ENCODE peak calls at places on chromosomes 7 and 10, in five cellular contexts. E is AG10803, T is A549, K is Panc1, Y is heart left ventricle. D is an unnamed sample.

GRCh38 chr7:47520408-47520807 is 61.5 kb downstream of the TNS3 start:
- DNase-seq in T (no peak), E (peak), K (no peak), Y (peak), D (peak)

GRCh38 chr10:76491216-76491615 is 1059.8 kb downstream of the LRMDA start:
- DNase-seq in Y (no peak), T (no peak), E (no peak), K (no peak), D (no peak)

GRCh38 chr7:133315332-133316040 is 62.6 kb downstream of the EXOC4 start:
- DNase-seq in K (no peak), E (peak), Y (no peak), T (no peak), D (peak)

GRCh38 chr10:15313844-15314243 is 57.2 kb downstream of the FAM171A1 start:
- DNase-seq in E (no peak), T (no peak), K (no peak), Y (peak), D (no peak)

GRCh38 chr10:50988792-50989191 is 85.5 kb upstream of the PRKG1 start:
- DNase-seq in E (peak), T (peak), K (no peak), Y (no peak), D (peak)

GRCh38 chr7:34087892-34088891 is 182.9 kb downstream of the BMPER start:
- DNase-seq in Y (no peak), T (peak), K (no peak), E (peak), D (peak)

GRCh38 chr7:116211913-116212596 is 1.7 kb downstream of the TES start:
- DNase-seq in Y (no peak), K (no peak), T (no peak), E (no peak), D (no peak)

GRCh38 chr10:63256047-63256773 is 123.1 kb downstream of the NRBF2 start:
- DNase-seq in T (no peak), K (no peak), Y (no peak), E (peak), D (peak)

GRCh38 chr10:133277993-133278576 is 1.4 kb upstream of the ADAM8 start:
- DNase-seq in T (no peak), Y (no peak), E (no peak), K (no peak), D (no peak)

GRCh38 chr10:79264942-79265341 is 82.3 kb upstream of the PPIF start:
- DNase-seq in K (no peak), T (no peak), E (no peak), Y (no peak), D (peak)

GRCh38 chr10:123027861-123028260 is 19.1 kb downstream of the ACADSB start:
- DNase-seq in T (no peak), Y (no peak), K (no peak), E (peak), D (peak)

GRCh38 chr10:103985726-103986125 is 18.8 kb downstream of the SLK start:
- DNase-seq in K (no peak), Y (no peak), E (no peak), T (no peak), D (peak)

GRCh38 chr10:90912176-90912575 is 8.7 kb downstream of the ANKRD1 start:
- DNase-seq in Y (no peak), T (no peak), K (no peak), E (no peak), D (no peak)

GRCh38 chr7:96667026-96667425 is 42.6 kb downstream of the SEM1 start:
- DNase-seq in K (no peak), Y (no peak), T (no peak), E (no peak), D (no peak)

GRCh38 chr7:144437370-144438191 is 34.1 kb upstream of the NOBOX start:
- DNase-seq in K (peak), Y (peak), T (peak), E (peak), D (peak)

GRCh38 chr7:63789378-63790176 is 209.1 kb upstream of the ZNF722 start:
- DNase-seq in K (no peak), T (no peak), E (no peak), Y (peak), D (peak)

GRCh38 chr10:51073461-51074237 is 638 bp upstream of the PRKG1 start:
- DNase-seq in E (peak), K (no peak), T (no peak), Y (peak), D (no peak)

DNA sequence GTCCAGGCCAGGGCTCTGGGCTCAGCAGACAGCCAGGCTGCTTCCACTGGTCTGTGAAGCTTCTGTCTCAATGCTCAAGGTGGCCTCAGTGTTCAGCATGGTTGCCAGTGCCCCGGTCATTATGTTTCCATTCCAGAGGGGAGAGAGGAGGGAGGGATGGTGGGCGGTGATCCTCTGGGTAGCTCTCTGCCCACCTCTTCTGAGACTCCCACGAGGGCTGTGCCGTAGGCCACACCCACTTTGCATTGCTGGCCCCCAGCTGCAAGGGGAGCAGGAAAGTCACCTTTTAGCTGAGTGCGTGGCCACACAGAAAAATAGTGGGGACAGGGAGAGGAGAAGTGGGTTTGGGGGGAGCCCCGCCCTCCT is 42.5 kb downstream of the FOXK1 start:
- DNase-seq in Y (no peak), K (no peak), E (peak), T (peak), D (peak)
- H3K4me3 ChIP-seq in Y (peak), K (peak), E (peak), T (peak), D (peak)

DNA sequence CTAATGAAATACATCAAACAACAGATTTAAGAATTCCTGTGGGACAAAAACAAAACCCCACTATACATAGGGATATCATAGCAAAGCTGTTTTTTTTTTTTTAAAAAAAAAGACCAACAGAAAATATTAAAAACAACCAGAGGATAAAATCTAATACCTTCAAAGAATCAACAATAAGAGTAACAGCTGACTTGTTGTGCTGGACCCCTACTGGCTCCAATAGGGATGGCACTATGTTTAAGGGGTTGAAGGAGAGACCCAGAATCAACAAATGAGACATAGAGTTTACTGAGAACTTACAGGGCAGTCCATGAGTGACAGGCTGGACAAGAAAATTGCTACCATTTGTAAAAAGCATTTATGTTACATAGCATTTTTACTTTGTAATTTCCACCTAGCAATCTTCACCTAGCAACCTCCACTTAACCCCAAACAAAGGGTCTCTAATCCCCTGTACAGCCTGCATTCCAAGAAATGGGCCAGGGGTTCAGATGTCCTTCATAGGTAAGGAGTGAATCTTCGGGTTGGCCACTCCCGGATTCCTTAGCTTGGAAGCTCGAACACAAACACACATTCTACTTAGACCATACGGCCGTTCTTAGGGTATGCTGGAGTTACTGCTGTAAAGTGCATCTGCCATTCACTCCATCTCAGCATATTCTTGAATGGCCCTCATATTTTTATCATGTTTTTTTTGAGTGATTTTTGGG is 25.8 kb downstream of the ASZ1 start:
- DNase-seq in T (peak), E (no peak), Y (no peak), K (no peak), D (no peak)
- TF ChIP-seq CTCF in T (no peak), E (peak), Y (no peak), K (peak), D (peak)

GRCh38 chr10:23283680-23284079 is 60.9 kb downstream of the C10orf67 start:
- DNase-seq in T (no peak), Y (no peak), E (no peak), K (no peak), D (no peak)
- H3K4me3 ChIP-seq in T (no peak), Y (no peak), E (no peak), K (no peak), D (no peak)

GRCh38 chr10:45427956-45428338 is 53.9 kb downstream of the ALOX5 start:
- DNase-seq in Y (no peak), K (no peak), T (no peak), E (no peak), D (no peak)
- TF ChIP-seq CTCF in Y (no peak), K (no peak), T (no peak), E (no peak), D (no peak)

DNA sequence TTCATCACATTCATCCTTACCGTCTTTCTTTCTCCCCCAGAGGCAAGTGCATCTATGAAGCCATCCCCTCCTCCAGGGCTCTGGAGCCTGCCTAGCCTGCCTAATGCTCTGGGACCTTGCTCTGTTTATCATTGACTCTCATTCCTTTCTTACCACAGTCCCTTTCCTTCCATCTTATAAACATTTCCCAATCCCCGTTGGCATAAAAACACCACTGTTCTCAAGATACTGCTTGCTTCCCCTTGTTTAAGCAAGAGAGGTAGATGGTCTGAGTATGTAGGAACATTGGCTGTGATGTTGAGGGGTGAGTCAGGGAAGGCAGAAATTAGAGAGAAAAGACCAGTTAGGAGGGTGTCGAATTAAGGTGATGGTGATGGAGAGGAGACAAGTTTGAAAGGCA is 51.8 kb upstream of the RPA3 start:
- DNase-seq in Y (no peak), T (no peak), E (peak), K (no peak), D (no peak)
- H3K4me3 ChIP-seq in Y (no peak), T (no peak), E (no peak), K (no peak), D (no peak)

D was measured in fibroblast of mammary gland.